ENCODE peak calls at places on chromosomes 6 and 20, in eight cellular contexts. One of them, this sample, is unnamed.

GRCh38 chr20:17504898-17505663 is 26.1 kb downstream of the BFSP1 start:
- DNase-seq in T-helper 2 cell: peak
- DNase-seq in SJSA1: peak
- DNase-seq in aorta: peak
- DNase-seq in activated effector memory CD4-positive, alpha-beta T cell treated with Interleukin-2 at 50 U/mL for 16 hours: peak
- DNase-seq in NCI-H1092: peak
- DNase-seq in HFF-Myc: no peak
- DNase-seq in ovary: peak
- DNase-seq in this sample: peak

GRCh38 chr6:104014560-104014959 is 845.2 kb downstream of the HACE1 start:
- DNase-seq in aorta: no peak
- DNase-seq in T-helper 2 cell: no peak
- DNase-seq in SJSA1: no peak
- DNase-seq in activated effector memory CD4-positive, alpha-beta T cell treated with Interleukin-2 at 50 U/mL for 16 hours: no peak
- DNase-seq in ovary: no peak
- DNase-seq in HFF-Myc: no peak
- DNase-seq in NCI-H1092: no peak
- DNase-seq in this sample: no peak

GRCh38 chr20:20491110-20491783 is 123.3 kb downstream of the INSM1 start:
- DNase-seq in T-helper 2 cell: no peak
- DNase-seq in activated effector memory CD4-positive, alpha-beta T cell treated with Interleukin-2 at 50 U/mL for 16 hours: no peak
- DNase-seq in aorta: no peak
- DNase-seq in HFF-Myc: no peak
- DNase-seq in ovary: no peak
- DNase-seq in NCI-H1092: no peak
- DNase-seq in SJSA1: no peak
- DNase-seq in this sample: no peak

GRCh38 chr20:52031206-52031573 is 160.4 kb downstream of the ZFP64 start:
- DNase-seq in T-helper 2 cell: no peak
- DNase-seq in NCI-H1092: no peak
- DNase-seq in activated effector memory CD4-positive, alpha-beta T cell treated with Interleukin-2 at 50 U/mL for 16 hours: no peak
- DNase-seq in aorta: no peak
- DNase-seq in ovary: no peak
- DNase-seq in SJSA1: peak
- DNase-seq in HFF-Myc: no peak
- DNase-seq in this sample: no peak

GRCh38 chr6:73264446-73264845 is 1.4 kb upstream of the KHDC1 start:
- DNase-seq in HFF-Myc: no peak
- DNase-seq in aorta: no peak
- DNase-seq in ovary: no peak
- DNase-seq in activated effector memory CD4-positive, alpha-beta T cell treated with Interleukin-2 at 50 U/mL for 16 hours: no peak
- DNase-seq in NCI-H1092: no peak
- DNase-seq in T-helper 2 cell: no peak
- DNase-seq in SJSA1: no peak
- DNase-seq in this sample: no peak

GRCh38 chr6:31048090-31048489 is 37.8 kb downstream of the MUC22 start:
- DNase-seq in activated effector memory CD4-positive, alpha-beta T cell treated with Interleukin-2 at 50 U/mL for 16 hours: no peak
- DNase-seq in T-helper 2 cell: no peak
- DNase-seq in SJSA1: no peak
- DNase-seq in NCI-H1092: no peak
- DNase-seq in ovary: no peak
- DNase-seq in HFF-Myc: no peak
- DNase-seq in aorta: no peak
- DNase-seq in this sample: no peak

GRCh38 chr6:99822741-99823512 is 171.1 kb downstream of the MCHR2 start:
- DNase-seq in ovary: no peak
- DNase-seq in activated effector memory CD4-positive, alpha-beta T cell treated with Interleukin-2 at 50 U/mL for 16 hours: no peak
- DNase-seq in aorta: no peak
- DNase-seq in SJSA1: no peak
- DNase-seq in NCI-H1092: peak
- DNase-seq in T-helper 2 cell: no peak
- DNase-seq in HFF-Myc: peak
- DNase-seq in this sample: no peak

GRCh38 chr6:85496009-85496579 is 46.2 kb downstream of the NT5E start:
- DNase-seq in aorta: no peak
- DNase-seq in NCI-H1092: no peak
- DNase-seq in ovary: no peak
- DNase-seq in activated effector memory CD4-positive, alpha-beta T cell treated with Interleukin-2 at 50 U/mL for 16 hours: no peak
- DNase-seq in T-helper 2 cell: no peak
- DNase-seq in HFF-Myc: no peak
- DNase-seq in SJSA1: no peak
- DNase-seq in this sample: no peak

GRCh38 chr20:49821850-49822249 is 9.2 kb downstream of the SLC9A8 start:
- DNase-seq in activated effector memory CD4-positive, alpha-beta T cell treated with Interleukin-2 at 50 U/mL for 16 hours: no peak
- DNase-seq in ovary: peak
- DNase-seq in aorta: no peak
- DNase-seq in SJSA1: no peak
- DNase-seq in HFF-Myc: peak
- DNase-seq in NCI-H1092: no peak
- DNase-seq in T-helper 2 cell: no peak
- DNase-seq in this sample: no peak

GRCh38 chr6:131400054-131400781 is 172.8 kb upstream of the ARG1 start:
- DNase-seq in NCI-H1092: no peak
- DNase-seq in SJSA1: peak
- DNase-seq in aorta: no peak
- DNase-seq in activated effector memory CD4-positive, alpha-beta T cell treated with Interleukin-2 at 50 U/mL for 16 hours: no peak
- DNase-seq in T-helper 2 cell: no peak
- DNase-seq in HFF-Myc: peak
- DNase-seq in ovary: no peak
- DNase-seq in this sample: no peak

GRCh38 chr6:33490198-33490597 is 35.8 kb downstream of the ZBTB9 start:
- DNase-seq in SJSA1: no peak
- DNase-seq in NCI-H1092: no peak
- DNase-seq in T-helper 2 cell: no peak
- DNase-seq in aorta: no peak
- DNase-seq in activated effector memory CD4-positive, alpha-beta T cell treated with Interleukin-2 at 50 U/mL for 16 hours: no peak
- DNase-seq in HFF-Myc: no peak
- DNase-seq in ovary: no peak
- DNase-seq in this sample: no peak

GRCh38 chr20:41176711-41177552 is 39.6 kb downstream of the PLCG1 start:
- DNase-seq in activated effector memory CD4-positive, alpha-beta T cell treated with Interleukin-2 at 50 U/mL for 16 hours: no peak
- DNase-seq in NCI-H1092: no peak
- DNase-seq in SJSA1: peak
- DNase-seq in ovary: no peak
- DNase-seq in T-helper 2 cell: no peak
- DNase-seq in aorta: no peak
- DNase-seq in HFF-Myc: no peak
- DNase-seq in this sample: no peak